ENCODE peak calls at places on chromosomes 5 and 9, in nine cellular contexts. K is HCT116, A is K562, I is GM12878, C is GM23338, J is HepG2, Q is SK-N-SH, E is Panc1, P is HL-60. F is an unnamed sample.
A peak's percentile ranks its signal among the peaks of the same experiment; 100 is the strongest.

GRCh38 chr9:131096490-131097258 is at the start of gene AIF1L:
- DNase-seq in C (peak; percentile 96), I (no peak), A (peak; percentile 77), E (no peak), K (peak; percentile 29), P (no peak), J (no peak), Q (peak; percentile 77), F (peak; percentile 41)

GRCh38 chr5:160303690-160304089 is 8.7 kb downstream of the CCNJL start:
- DNase-seq in A (no peak), K (no peak), C (no peak), I (no peak), E (no peak), Q (no peak), P (no peak), J (no peak), F (no peak)

GRCh38 chr9:33458444-33458843 is 11.1 kb upstream of the AQP3 start:
- DNase-seq in J (peak; percentile 20), P (no peak), A (no peak), E (no peak), C (no peak), K (peak; percentile 75), I (peak; percentile 32), Q (no peak), F (peak; percentile 55)

GRCh38 chr9:20048985-20049384 is 260.1 kb upstream of the SLC24A2 start:
- DNase-seq in E (no peak), C (no peak), J (no peak), Q (no peak), P (no peak), A (no peak), I (no peak), K (no peak), F (no peak)

GRCh38 chr9:124660341-124660801 is 110.7 kb downstream of the NR6A1 start:
- DNase-seq in K (no peak), P (peak; percentile 42), I (peak; percentile 60), C (peak; percentile 25), Q (peak; percentile 22), A (peak; percentile 42), E (no peak), J (peak; percentile 36), F (no peak)

GRCh38 chr9:7879551-7880245 is 80.1 kb upstream of the DMAC1 start:
- DNase-seq in I (no peak), K (no peak), C (peak; percentile 48), A (no peak), J (no peak), Q (no peak), P (peak; percentile 69), E (no peak), F (no peak)

GRCh38 chr5:36958612-36959011 is 82.0 kb downstream of the NIPBL start:
- DNase-seq in K (no peak), I (no peak), C (no peak), P (no peak), E (no peak), J (no peak), A (no peak), Q (no peak), F (no peak)

GRCh38 chr5:157540707-157541451 is 34.7 kb downstream of the ADAM19 start:
- DNase-seq in A (peak; percentile 16), P (no peak), J (no peak), K (no peak), E (no peak), I (peak; percentile 87), Q (peak; percentile 37), C (no peak), F (no peak)

GRCh38 chr5:96861044-96861443 is 15.3 kb upstream of the ERAP2 start:
- DNase-seq in Q (no peak), K (no peak), A (no peak), J (no peak), E (no peak), C (no peak), P (no peak), I (no peak), F (no peak)

GRCh38 chr9:71146511-71146910 is 25.1 kb upstream of the TRPM3 start:
- DNase-seq in P (peak; percentile 5), K (no peak), A (no peak), I (no peak), C (no peak), J (no peak), Q (no peak), E (no peak), F (no peak)

GRCh38 chr9:84875193-84875592 is 205.7 kb downstream of the NTRK2 start:
- DNase-seq in C (no peak), K (no peak), Q (no peak), P (no peak), E (no peak), J (no peak), I (no peak), A (no peak), F (no peak)

DNA sequence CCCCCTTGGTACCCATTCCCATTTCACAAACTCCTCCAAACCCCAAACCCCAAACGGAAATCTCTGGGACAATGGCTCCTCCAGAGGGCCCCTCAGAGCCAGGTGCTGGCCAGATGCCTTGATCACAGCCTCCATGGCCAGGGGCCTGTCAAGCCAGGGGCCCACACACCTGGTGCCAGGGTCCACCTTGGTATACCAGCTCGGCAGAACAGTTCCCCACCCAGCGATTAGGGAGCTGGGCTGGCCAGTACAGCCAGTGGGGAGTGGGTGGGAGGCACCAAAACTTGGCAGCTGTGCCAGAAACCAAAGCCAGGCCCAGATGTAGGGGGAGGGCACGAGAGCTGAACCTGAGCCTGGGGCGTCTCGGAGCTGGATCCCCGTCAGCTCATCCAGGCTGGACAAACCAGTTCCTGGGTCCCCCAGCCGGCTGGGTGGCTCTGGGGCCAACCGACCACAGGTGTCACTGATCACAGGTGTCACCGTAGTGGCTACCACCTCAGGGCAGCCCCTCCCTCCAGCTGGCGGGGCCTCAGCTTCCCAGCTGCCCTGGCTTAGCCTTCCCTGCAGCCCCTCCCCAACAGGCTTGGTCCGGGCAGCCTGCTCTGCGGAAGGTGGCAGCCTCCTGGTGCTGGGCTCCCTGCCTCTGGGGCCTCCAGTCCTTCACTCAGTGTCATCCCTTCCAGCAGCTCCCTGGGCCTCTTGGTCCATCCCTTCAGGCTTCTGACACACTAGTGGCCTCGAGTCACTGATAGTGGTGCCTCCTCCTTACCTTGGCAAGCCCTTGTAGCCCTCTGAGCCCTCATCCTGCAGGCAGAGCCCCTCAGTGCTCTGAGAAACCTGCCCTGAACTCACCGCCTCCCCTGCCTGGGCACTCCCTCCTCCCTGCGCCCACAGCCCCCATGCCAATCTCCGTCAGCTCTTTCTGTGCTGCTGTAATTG is 6.6 kb upstream of the RMND5B start:
- DNase-seq in K (no peak), E (no peak), P (no peak), C (peak; percentile 46), A (no peak), Q (no peak), J (no peak), I (no peak), F (no peak)
- TF ChIP-seq REST in K (no peak), E (no peak), P (no peak), C (no peak), A (no peak), Q (no peak), J (no peak), I (no peak), F (no peak)

DNA sequence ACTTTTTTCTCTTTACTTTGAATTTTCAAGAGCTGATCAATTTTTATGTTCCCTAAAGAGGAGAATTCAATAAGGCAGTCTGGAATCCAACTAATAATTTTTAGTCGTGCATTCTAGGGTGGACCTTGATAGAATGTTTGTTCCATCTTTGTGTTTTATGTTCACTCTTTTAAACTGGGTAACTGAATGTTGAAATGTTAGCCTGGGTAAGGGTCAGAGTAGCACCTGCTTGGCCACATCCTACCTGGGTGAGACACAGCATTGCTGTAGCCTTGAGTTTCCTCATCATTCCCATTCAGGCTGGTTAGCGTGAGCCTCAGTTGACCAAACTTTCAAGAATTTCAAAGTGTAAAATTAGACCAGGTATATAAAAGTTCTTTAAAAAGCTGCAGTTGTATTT is 85.0 kb downstream of the SGCD start:
- DNase-seq in C (no peak), K (no peak), J (no peak), E (no peak), A (no peak), Q (no peak), P (no peak), I (no peak), F (no peak)
- TF ChIP-seq REST in C (no peak), K (no peak), J (no peak), E (no peak), A (no peak), Q (no peak), P (no peak), I (no peak), F (no peak)

GRCh38 chr5:186091-187041 is 4.9 kb upstream of the LRRC14B start:
- DNase-seq in E (no peak), Q (no peak), I (no peak), J (no peak), A (no peak), P (no peak), K (no peak), C (no peak), F (no peak)

GRCh38 chr5:189486-189885 is 1.8 kb upstream of the LRRC14B start:
- DNase-seq in C (no peak), Q (no peak), E (no peak), K (no peak), A (no peak), I (no peak), P (no peak), J (no peak), F (no peak)

GRCh38 chr5:187042-187431 is 4.3 kb upstream of the LRRC14B start:
- DNase-seq in A (no peak), I (no peak), E (no peak), J (no peak), P (no peak), Q (no peak), C (no peak), K (no peak), F (no peak)

GRCh38 chr5:188488-189481 is 2.5 kb upstream of the LRRC14B start:
- DNase-seq in I (peak; percentile 28), A (peak; percentile 92), J (peak; percentile 77), C (peak; percentile 96), Q (peak; percentile 98), P (peak; percentile 77), E (peak; percentile 64), K (peak; percentile 59), F (peak; percentile 89)

DNA sequence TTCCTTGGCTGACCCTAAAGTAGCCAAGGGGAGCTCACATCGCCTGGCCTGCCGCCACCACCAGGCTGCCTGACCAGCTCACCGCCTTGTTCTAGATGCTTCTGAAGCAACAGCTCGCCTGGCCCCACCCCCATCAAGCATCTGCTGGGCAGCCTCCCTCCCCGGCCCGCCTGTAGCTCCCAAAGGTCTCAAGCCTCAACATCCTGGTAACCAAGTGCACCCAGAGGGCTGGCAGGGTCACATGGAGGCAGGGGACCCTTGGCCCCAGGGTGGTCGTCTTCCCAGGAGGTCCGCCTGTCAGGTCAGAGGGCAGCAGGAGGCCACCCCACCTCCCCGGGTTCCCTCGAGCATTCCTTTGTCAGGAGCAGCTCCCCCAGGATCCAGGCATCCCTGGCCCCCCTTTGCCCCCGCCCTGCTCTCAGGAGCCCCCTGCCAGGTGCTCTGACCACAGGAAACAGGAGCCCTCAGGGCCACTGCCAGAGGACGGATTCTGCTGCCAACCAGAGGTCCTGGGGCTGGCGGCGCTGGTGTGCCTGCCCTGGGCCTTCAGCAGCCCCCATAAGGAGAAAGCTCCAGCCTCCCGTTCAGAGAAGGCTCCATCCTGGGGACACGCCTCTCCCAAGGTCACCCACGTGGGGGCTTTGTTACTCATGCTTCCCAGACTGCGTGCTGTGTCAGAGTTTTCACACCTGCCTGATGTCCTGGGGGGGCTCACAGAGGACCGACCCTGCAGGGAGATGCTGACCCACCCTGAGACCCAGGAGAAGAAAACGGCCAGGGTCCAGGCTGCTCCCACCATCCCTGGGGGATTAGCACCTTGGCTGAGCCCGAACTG is 3.5 kb upstream of the LRRC14B start:
- DNase-seq in Q (no peak), P (no peak), A (no peak), E (no peak), K (no peak), C (no peak), I (no peak), J (no peak), F (no peak)
- TF ChIP-seq REST in Q (no peak), P (no peak), A (no peak), E (no peak), K (no peak), C (no peak), I (no peak), J (no peak), F (no peak)

GRCh38 chr5:149735066-149735465 is 5.0 kb downstream of the PPARGC1B start:
- DNase-seq in K (no peak), E (no peak), I (no peak), A (no peak), P (peak; percentile 87), J (no peak), Q (no peak), C (peak; percentile 28), F (no peak)
- TF ChIP-seq REST in K (no peak), E (no peak), I (no peak), A (no peak), P (no peak), J (no peak), Q (no peak), C (no peak), F (no peak)

F was measured in A549.